ENCODE peak calls at places on chromosomes 3 and 15, in nine cellular contexts. D is stimulated activated CD4-positive, alpha-beta T cell treated with anti-CD3 and anti-CD28 coated beads, TNF-alpha, amount 100 ng/mL, for 24 hours; K is NCI-H1092; G is cerebellar cortex; L is omental fat pad; B is WTC11; W is activated T-helper 1 cell treated with anti-CD3 and anti-CD28 coated beads, Interleukin-12 subunit alpha, Interleukin-12 subunit beta, Interleukin-2, Interleukin-4 antibody, amounts not matched to agents 30 ng/mL and 10 ng/mL and 1 ng/mL, durations not matched to agents 14 hours and 24 hours and 36 hours; R is amygdala; M is neuronal stem cell. X is an unnamed sample.
A peak's percentile ranks its signal among the peaks of the same experiment; 100 is the strongest.

GRCh38 chr3:177973241-177973840 is 562.9 kb upstream of the KCNMB2 start:
- DNase-seq in L (no peak), R (no peak), D (no peak), K (no peak), M (no peak), W (no peak), B (no peak), G (no peak), X (no peak)

GRCh38 chr15:52751522-52751921 is 38.6 kb downstream of the ONECUT1 start:
- DNase-seq in W (no peak), D (no peak), G (no peak), K (no peak), M (no peak), L (no peak), B (no peak), R (no peak), X (no peak)

GRCh38 chr15:48557335-48557734 is 88.2 kb downstream of the FBN1 start:
- DNase-seq in D (no peak), G (no peak), B (no peak), K (no peak), W (no peak), R (no peak), L (no peak), M (no peak), X (no peak)

GRCh38 chr3:43105224-43105596 is 669 bp downstream of the POMGNT2 start:
- DNase-seq in R (no peak), B (no peak), W (peak; percentile 2), M (no peak), K (no peak), L (no peak), G (no peak), D (no peak), X (no peak)

GRCh38 chr3:131972091-131972490 is 62.7 kb downstream of the CPNE4 start:
- DNase-seq in M (no peak), W (no peak), L (no peak), G (no peak), D (no peak), K (no peak), R (no peak), B (no peak), X (no peak)

GRCh38 chr3:76523337-76523736 is 516.6 kb upstream of the ROBO2 start:
- DNase-seq in G (no peak), W (no peak), R (no peak), D (no peak), L (no peak), B (no peak), M (no peak), K (no peak), X (no peak)

GRCh38 chr3:159168788-159169187 is 366.9 kb downstream of the MFSD1 start:
- DNase-seq in D (no peak), K (no peak), G (no peak), L (no peak), M (no peak), R (no peak), W (no peak), B (no peak), X (no peak)

GRCh38 chr3:98613616-98614015 is 20.2 kb upstream of the CPOX start:
- DNase-seq in M (no peak), B (no peak), D (no peak), R (no peak), K (no peak), G (no peak), W (no peak), L (no peak), X (no peak)

GRCh38 chr3:52093751-52094525 is 37.6 kb upstream of the DUSP7 start:
- DNase-seq in G (no peak), M (no peak), R (no peak), B (no peak), D (no peak), L (no peak), K (no peak), W (no peak), X (no peak)

GRCh38 chr15:77266708-77267387 is 153.1 kb downstream of the PEAK1 start:
- DNase-seq in B (peak; percentile 23), W (no peak), K (no peak), M (no peak), D (no peak), R (no peak), G (no peak), L (no peak), X (peak; percentile 8)

GRCh38 chr3:172562881-172563835 is 39.9 kb upstream of the TNFSF10 start:
- DNase-seq in D (peak; percentile 22), G (no peak), W (peak; percentile 19), K (no peak), L (no peak), B (no peak), M (no peak), R (no peak), X (no peak)

GRCh38 chr15:32698773-32699390 is 18.9 kb upstream of the GREM1 start:
- DNase-seq in B (no peak), K (no peak), D (no peak), L (no peak), R (no peak), W (no peak), M (no peak), G (no peak), X (no peak)

GRCh38 chr3:69406156-69406555 is 20.3 kb upstream of the FRMD4B start:
- DNase-seq in B (no peak), G (no peak), W (no peak), K (no peak), L (no peak), D (no peak), M (no peak), R (no peak), X (no peak)

GRCh38 chr3:74426571-74426970 is 187.9 kb downstream of the CNTN3 start:
- DNase-seq in B (no peak), G (no peak), K (no peak), R (no peak), W (no peak), D (no peak), M (no peak), L (no peak), X (no peak)

X was measured in neural progenitor cell.